ENCODE peak calls at places on chromosomes 12 and 14, in five cellular contexts. One of them, this sample, is unnamed.

GRCh38 chr12:89160716-89161123 is 191.6 kb downstream of the DUSP6 start:
- DNase-seq in prostate gland: no peak
- DNase-seq in stimulated activated CD8-positive, alpha-beta memory T cell treated with anti-CD3 and anti-CD28 coated beads, Interleukin-7, amount 100 ng/mL, for 4 hours: no peak
- DNase-seq in AG04449: no peak
- DNase-seq in fibroblast of the aortic adventitia: peak
- DNase-seq in this sample: peak

GRCh38 chr12:52006726-52007157 is at the start of gene TAMALIN:
- DNase-seq in fibroblast of the aortic adventitia: peak
- DNase-seq in stimulated activated CD8-positive, alpha-beta memory T cell treated with anti-CD3 and anti-CD28 coated beads, Interleukin-7, amount 100 ng/mL, for 4 hours: peak
- DNase-seq in prostate gland: peak
- DNase-seq in AG04449: no peak
- DNase-seq in this sample: peak

GRCh38 chr12:113214938-113215400 is 6.3 kb upstream of the TPCN1 start:
- DNase-seq in prostate gland: no peak
- DNase-seq in fibroblast of the aortic adventitia: peak
- DNase-seq in AG04449: peak
- DNase-seq in stimulated activated CD8-positive, alpha-beta memory T cell treated with anti-CD3 and anti-CD28 coated beads, Interleukin-7, amount 100 ng/mL, for 4 hours: no peak
- DNase-seq in this sample: peak

GRCh38 chr14:89549381-89550102 is 132.5 kb upstream of the FOXN3 start:
- DNase-seq in AG04449: no peak
- DNase-seq in fibroblast of the aortic adventitia: no peak
- DNase-seq in prostate gland: no peak
- DNase-seq in stimulated activated CD8-positive, alpha-beta memory T cell treated with anti-CD3 and anti-CD28 coated beads, Interleukin-7, amount 100 ng/mL, for 4 hours: no peak
- DNase-seq in this sample: no peak

GRCh38 chr12:102300824-102301461 is 103.3 kb upstream of the PMCH start:
- DNase-seq in AG04449: no peak
- DNase-seq in stimulated activated CD8-positive, alpha-beta memory T cell treated with anti-CD3 and anti-CD28 coated beads, Interleukin-7, amount 100 ng/mL, for 4 hours: no peak
- DNase-seq in prostate gland: no peak
- DNase-seq in fibroblast of the aortic adventitia: peak
- DNase-seq in this sample: no peak

GRCh38 chr12:47022296-47022695 is 57.1 kb upstream of the PCED1B start:
- DNase-seq in AG04449: no peak
- DNase-seq in stimulated activated CD8-positive, alpha-beta memory T cell treated with anti-CD3 and anti-CD28 coated beads, Interleukin-7, amount 100 ng/mL, for 4 hours: no peak
- DNase-seq in fibroblast of the aortic adventitia: peak
- DNase-seq in prostate gland: no peak
- DNase-seq in this sample: no peak

GRCh38 chr12:16163891-16164290 is 113.6 kb downstream of the SLC15A5 start:
- DNase-seq in AG04449: no peak
- DNase-seq in stimulated activated CD8-positive, alpha-beta memory T cell treated with anti-CD3 and anti-CD28 coated beads, Interleukin-7, amount 100 ng/mL, for 4 hours: no peak
- DNase-seq in fibroblast of the aortic adventitia: no peak
- DNase-seq in prostate gland: no peak
- DNase-seq in this sample: no peak

GRCh38 chr12:54037360-54038259 is 4.8 kb downstream of the HOXC5 start:
- DNase-seq in prostate gland: no peak
- DNase-seq in fibroblast of the aortic adventitia: no peak
- DNase-seq in AG04449: no peak
- DNase-seq in stimulated activated CD8-positive, alpha-beta memory T cell treated with anti-CD3 and anti-CD28 coated beads, Interleukin-7, amount 100 ng/mL, for 4 hours: no peak
- DNase-seq in this sample: no peak

GRCh38 chr12:131084341-131085011 is 130.8 kb downstream of the ADGRD1 start:
- DNase-seq in AG04449: no peak
- DNase-seq in prostate gland: no peak
- DNase-seq in fibroblast of the aortic adventitia: no peak
- DNase-seq in stimulated activated CD8-positive, alpha-beta memory T cell treated with anti-CD3 and anti-CD28 coated beads, Interleukin-7, amount 100 ng/mL, for 4 hours: no peak
- DNase-seq in this sample: no peak

GRCh38 chr12:12798480-12798879 is 13.0 kb downstream of the APOLD1 start:
- DNase-seq in stimulated activated CD8-positive, alpha-beta memory T cell treated with anti-CD3 and anti-CD28 coated beads, Interleukin-7, amount 100 ng/mL, for 4 hours: no peak
- DNase-seq in prostate gland: no peak
- DNase-seq in fibroblast of the aortic adventitia: no peak
- DNase-seq in AG04449: no peak
- DNase-seq in this sample: no peak

GRCh38 chr14:99127651-99128167 is 144.3 kb downstream of the BCL11B start:
- DNase-seq in fibroblast of the aortic adventitia: no peak
- DNase-seq in stimulated activated CD8-positive, alpha-beta memory T cell treated with anti-CD3 and anti-CD28 coated beads, Interleukin-7, amount 100 ng/mL, for 4 hours: no peak
- DNase-seq in AG04449: peak
- DNase-seq in prostate gland: peak
- DNase-seq in this sample: no peak

GRCh38 chr14:102505775-102506598 is 3.6 kb downstream of the ANKRD9 start:
- DNase-seq in stimulated activated CD8-positive, alpha-beta memory T cell treated with anti-CD3 and anti-CD28 coated beads, Interleukin-7, amount 100 ng/mL, for 4 hours: no peak
- DNase-seq in AG04449: no peak
- DNase-seq in fibroblast of the aortic adventitia: no peak
- DNase-seq in prostate gland: no peak
- DNase-seq in this sample: no peak

GRCh38 chr14:81396108-81396507 is 4.0 kb downstream of the STON2 start:
- DNase-seq in prostate gland: no peak
- DNase-seq in stimulated activated CD8-positive, alpha-beta memory T cell treated with anti-CD3 and anti-CD28 coated beads, Interleukin-7, amount 100 ng/mL, for 4 hours: no peak
- DNase-seq in AG04449: no peak
- DNase-seq in fibroblast of the aortic adventitia: peak
- DNase-seq in this sample: no peak

GRCh38 chr14:105343194-105343593 is 28.6 kb downstream of the PACS2 start:
- DNase-seq in stimulated activated CD8-positive, alpha-beta memory T cell treated with anti-CD3 and anti-CD28 coated beads, Interleukin-7, amount 100 ng/mL, for 4 hours: no peak
- DNase-seq in AG04449: no peak
- DNase-seq in fibroblast of the aortic adventitia: no peak
- DNase-seq in prostate gland: no peak
- DNase-seq in this sample: no peak

GRCh38 chr12:32305163-32305562 is 94.2 kb upstream of the FGD4 start:
- DNase-seq in prostate gland: no peak
- DNase-seq in stimulated activated CD8-positive, alpha-beta memory T cell treated with anti-CD3 and anti-CD28 coated beads, Interleukin-7, amount 100 ng/mL, for 4 hours: no peak
- DNase-seq in AG04449: no peak
- DNase-seq in fibroblast of the aortic adventitia: peak
- DNase-seq in this sample: no peak

GRCh38 chr14:36517242-36518030 is 2.6 kb downstream of the NKX2-1 start:
- DNase-seq in stimulated activated CD8-positive, alpha-beta memory T cell treated with anti-CD3 and anti-CD28 coated beads, Interleukin-7, amount 100 ng/mL, for 4 hours: no peak
- DNase-seq in fibroblast of the aortic adventitia: no peak
- DNase-seq in AG04449: no peak
- DNase-seq in prostate gland: no peak
- DNase-seq in this sample: no peak

GRCh38 chr14:70896981-70897380 is 10.3 kb upstream of the PCNX1 start:
- DNase-seq in prostate gland: no peak
- DNase-seq in stimulated activated CD8-positive, alpha-beta memory T cell treated with anti-CD3 and anti-CD28 coated beads, Interleukin-7, amount 100 ng/mL, for 4 hours: no peak
- DNase-seq in fibroblast of the aortic adventitia: no peak
- DNase-seq in AG04449: no peak
- DNase-seq in this sample: no peak

GRCh38 chr12:119239040-119239439 is 60.3 kb downstream of the HSPB8 start:
- DNase-seq in AG04449: no peak
- DNase-seq in stimulated activated CD8-positive, alpha-beta memory T cell treated with anti-CD3 and anti-CD28 coated beads, Interleukin-7, amount 100 ng/mL, for 4 hours: no peak
- DNase-seq in prostate gland: no peak
- DNase-seq in fibroblast of the aortic adventitia: no peak
- DNase-seq in this sample: no peak

GRCh38 chr12:6229224-6229748 is 29.1 kb downstream of the CD9 start:
- DNase-seq in AG04449: no peak
- DNase-seq in stimulated activated CD8-positive, alpha-beta memory T cell treated with anti-CD3 and anti-CD28 coated beads, Interleukin-7, amount 100 ng/mL, for 4 hours: no peak
- DNase-seq in fibroblast of the aortic adventitia: no peak
- DNase-seq in prostate gland: peak
- DNase-seq in this sample: no peak

GRCh38 chr14:54730156-54730961 is 163.4 kb downstream of the SAMD4A start:
- DNase-seq in fibroblast of the aortic adventitia: peak
- DNase-seq in AG04449: peak
- DNase-seq in prostate gland: no peak
- DNase-seq in stimulated activated CD8-positive, alpha-beta memory T cell treated with anti-CD3 and anti-CD28 coated beads, Interleukin-7, amount 100 ng/mL, for 4 hours: no peak
- DNase-seq in this sample: no peak

GRCh38 chr14:76203086-76204001 is 51.6 kb downstream of the GPATCH2L start:
- DNase-seq in prostate gland: no peak
- DNase-seq in AG04449: peak
- DNase-seq in fibroblast of the aortic adventitia: peak
- DNase-seq in stimulated activated CD8-positive, alpha-beta memory T cell treated with anti-CD3 and anti-CD28 coated beads, Interleukin-7, amount 100 ng/mL, for 4 hours: no peak
- DNase-seq in this sample: no peak

GRCh38 chr12:52121848-52122838 is 42.6 kb downstream of the SMIM41 start:
- DNase-seq in prostate gland: no peak
- DNase-seq in stimulated activated CD8-positive, alpha-beta memory T cell treated with anti-CD3 and anti-CD28 coated beads, Interleukin-7, amount 100 ng/mL, for 4 hours: peak
- DNase-seq in fibroblast of the aortic adventitia: peak
- DNase-seq in AG04449: no peak
- DNase-seq in this sample: peak

GRCh38 chr14:56137842-56138241 is 19.6 kb downstream of the PELI2 start:
- DNase-seq in stimulated activated CD8-positive, alpha-beta memory T cell treated with anti-CD3 and anti-CD28 coated beads, Interleukin-7, amount 100 ng/mL, for 4 hours: no peak
- DNase-seq in fibroblast of the aortic adventitia: no peak
- DNase-seq in AG04449: no peak
- DNase-seq in prostate gland: no peak
- DNase-seq in this sample: no peak

GRCh38 chr12:131621701-131622421 is 89.0 kb upstream of the SFSWAP start:
- DNase-seq in stimulated activated CD8-positive, alpha-beta memory T cell treated with anti-CD3 and anti-CD28 coated beads, Interleukin-7, amount 100 ng/mL, for 4 hours: no peak
- DNase-seq in AG04449: no peak
- DNase-seq in prostate gland: no peak
- DNase-seq in fibroblast of the aortic adventitia: no peak
- DNase-seq in this sample: no peak

GRCh38 chr12:52362118-52362726 is 5.1 kb downstream of the KRT85 start:
- DNase-seq in stimulated activated CD8-positive, alpha-beta memory T cell treated with anti-CD3 and anti-CD28 coated beads, Interleukin-7, amount 100 ng/mL, for 4 hours: no peak
- DNase-seq in fibroblast of the aortic adventitia: no peak
- DNase-seq in prostate gland: no peak
- DNase-seq in AG04449: no peak
- DNase-seq in this sample: no peak

GRCh38 chr14:76546426-76547221 is 170.7 kb downstream of the ESRRB start:
- DNase-seq in prostate gland: no peak
- DNase-seq in stimulated activated CD8-positive, alpha-beta memory T cell treated with anti-CD3 and anti-CD28 coated beads, Interleukin-7, amount 100 ng/mL, for 4 hours: no peak
- DNase-seq in AG04449: no peak
- DNase-seq in fibroblast of the aortic adventitia: peak
- DNase-seq in this sample: no peak

GRCh38 chr12:99055294-99055693 is 410.2 kb downstream of the APAF1 start:
- DNase-seq in stimulated activated CD8-positive, alpha-beta memory T cell treated with anti-CD3 and anti-CD28 coated beads, Interleukin-7, amount 100 ng/mL, for 4 hours: no peak
- DNase-seq in AG04449: no peak
- DNase-seq in prostate gland: no peak
- DNase-seq in fibroblast of the aortic adventitia: no peak
- DNase-seq in this sample: no peak

GRCh38 chr12:14261861-14262260 is 103.6 kb upstream of the ATF7IP start:
- DNase-seq in AG04449: no peak
- DNase-seq in fibroblast of the aortic adventitia: no peak
- DNase-seq in prostate gland: no peak
- DNase-seq in stimulated activated CD8-positive, alpha-beta memory T cell treated with anti-CD3 and anti-CD28 coated beads, Interleukin-7, amount 100 ng/mL, for 4 hours: no peak
- DNase-seq in this sample: no peak